ENCODE peak calls at places on chromosome 2, in six cellular contexts. H is H1, G is transverse colon, Z is sigmoid colon, K is ovary, A is HepG2. O is an unnamed sample.

GRCh38 chr2:29033172-29033571 is 41.2 kb downstream of the PCARE start:
- DNase-seq in Z (no peak), H (no peak), G (no peak), A (no peak), K (no peak), O (no peak)

GRCh38 chr2:54429055-54429454 is 27.1 kb upstream of the SPTBN1 start:
- DNase-seq in G (no peak), K (no peak), Z (no peak), H (no peak), A (no peak), O (no peak)

GRCh38 chr2:176709541-176709951 is 440.3 kb downstream of the MTX2 start:
- DNase-seq in Z (peak), G (no peak), A (no peak), H (no peak), K (peak), O (no peak)

GRCh38 chr2:76978064-76978463 is 544.1 kb downstream of the LRRTM4 start:
- DNase-seq in H (no peak), Z (no peak), K (no peak), G (no peak), A (no peak), O (no peak)

GRCh38 chr2:64268330-64268729 is 124.1 kb upstream of the PELI1 start:
- DNase-seq in G (no peak), A (no peak), Z (no peak), H (no peak), K (no peak), O (no peak)

GRCh38 chr2:45264227-45265225 is 255.3 kb upstream of the SIX2 start:
- DNase-seq in H (peak), A (no peak), K (no peak), G (no peak), Z (no peak), O (no peak)

GRCh38 chr2:10905872-10906143 is 5.9 kb upstream of the KCNF1 start:
- DNase-seq in K (no peak), A (no peak), Z (no peak), H (no peak), G (no peak), O (no peak)

GRCh38 chr2:159150208-159150607 is 136.3 kb downstream of the WDSUB1 start:
- DNase-seq in G (no peak), Z (no peak), H (no peak), K (no peak), A (no peak), O (no peak)

GRCh38 chr2:19818543-19818942 is 83.2 kb downstream of the TTC32 start:
- DNase-seq in A (no peak), H (peak), Z (no peak), K (no peak), G (no peak), O (no peak)

GRCh38 chr2:50693285-50693684 is 338.6 kb downstream of the NRXN1 start:
- DNase-seq in A (no peak), G (no peak), K (no peak), H (no peak), Z (no peak), O (no peak)

GRCh38 chr2:127104881-127105655 is 1.9 kb downstream of the BIN1 start:
- DNase-seq in G (peak), K (no peak), Z (peak), A (no peak), H (peak), O (no peak)

GRCh38 chr2:109087055-109087663 is 41.8 kb upstream of the SH3RF3 start:
- DNase-seq in A (no peak), G (no peak), Z (no peak), H (no peak), K (no peak), O (no peak)

GRCh38 chr2:88813612-88814011 is 122.1 kb downstream of the RPIA start:
- DNase-seq in G (no peak), K (no peak), A (no peak), Z (no peak), H (no peak), O (no peak)

GRCh38 chr2:65240657-65241056 is 13.0 kb downstream of the ACTR2 start:
- DNase-seq in A (no peak), Z (no peak), H (no peak), K (no peak), G (no peak), O (no peak)

GRCh38 chr2:105655244-105655643 is 89.5 kb upstream of the NCK2 start:
- DNase-seq in Z (no peak), K (no peak), G (no peak), A (no peak), H (no peak), O (no peak)

GRCh38 chr2:175039031-175039430 is 33.9 kb upstream of the CHN1 start:
- DNase-seq in H (no peak), A (peak), Z (no peak), K (no peak), G (no peak), O (no peak)

GRCh38 chr2:127197475-127198385 is 22.4 kb downstream of the CYP27C1 start:
- DNase-seq in K (peak), H (peak), A (peak), G (peak), Z (no peak), O (peak)

GRCh38 chr2:234364718-234365117 is 132.2 kb downstream of the ARL4C start:
- DNase-seq in A (no peak), H (no peak), Z (no peak), G (no peak), K (no peak), O (no peak)

GRCh38 chr2:237932731-237933131 is 34.1 kb upstream of the UBE2F start:
- DNase-seq in H (no peak), K (no peak), Z (no peak), G (no peak), A (no peak), O (no peak)

GRCh38 chr2:1219901-1220691 is 193.2 kb upstream of the TPO start:
- DNase-seq in K (no peak), H (no peak), A (no peak), Z (no peak), G (no peak), O (no peak)

GRCh38 chr2:222594679-222595078 is 61.2 kb downstream of the FARSB start:
- DNase-seq in G (peak), Z (no peak), K (no peak), A (peak), H (no peak), O (no peak)

GRCh38 chr2:74544634-74545033 is 9.1 kb downstream of the LOXL3 start:
- DNase-seq in K (no peak), Z (no peak), H (no peak), G (no peak), A (no peak), O (no peak)

GRCh38 chr2:143907801-143908200 is 612.1 kb downstream of the ZEB2 start:
- DNase-seq in G (no peak), H (no peak), Z (no peak), A (no peak), K (no peak), O (no peak)

GRCh38 chr2:164066095-164066494 is 330.3 kb upstream of the FIGN start:
- DNase-seq in G (no peak), Z (no peak), K (no peak), H (no peak), A (no peak), O (no peak)

GRCh38 chr2:152200562-152201465 is 25.3 kb upstream of the STAM2 start:
- DNase-seq in K (peak), Z (peak), A (peak), G (peak), H (no peak), O (peak)

GRCh38 chr2:152200101-152200500 is 24.5 kb upstream of the STAM2 start:
- DNase-seq in Z (no peak), K (no peak), H (no peak), A (no peak), G (no peak), O (no peak)

GRCh38 chr2:152198499-152198898 is 22.9 kb upstream of the STAM2 start:
- DNase-seq in A (peak), Z (no peak), K (no peak), H (no peak), G (no peak), O (no peak)

GRCh38 chr2:152201466-152201830 is 25.9 kb upstream of the STAM2 start:
- DNase-seq in K (no peak), H (no peak), A (no peak), G (no peak), Z (no peak), O (no peak)
- H3K27ac ChIP-seq in K (no peak), H (no peak), A (no peak), G (no peak), Z (no peak), O (no peak)

DNA sequence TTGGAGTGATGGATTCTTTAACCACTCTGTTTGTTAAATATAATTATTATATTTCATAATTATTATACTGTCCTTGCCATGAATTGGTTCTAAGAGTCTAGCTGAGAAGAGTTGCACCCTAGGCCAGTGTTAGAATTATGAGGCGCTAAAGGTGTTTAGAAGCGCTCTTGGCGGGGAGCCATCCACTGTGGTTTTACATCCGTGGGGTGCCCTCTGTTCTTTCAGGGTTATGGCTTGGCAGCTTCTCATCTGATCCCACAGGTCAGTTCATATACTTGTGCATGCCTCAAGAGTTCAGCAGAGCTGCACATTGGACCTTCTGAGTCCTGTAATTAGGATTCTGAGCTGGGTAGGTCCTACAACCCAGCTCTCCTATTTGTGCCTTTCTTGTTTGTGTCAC is 9.1 kb downstream of the ASAP2 start:
- DNase-seq in Z (no peak), H (no peak), A (no peak), K (no peak), G (no peak), O (no peak)
- TF ChIP-seq EP300 in Z (no peak), H (no peak), A (no peak), K (no peak), G (no peak), O (no peak)

DNA sequence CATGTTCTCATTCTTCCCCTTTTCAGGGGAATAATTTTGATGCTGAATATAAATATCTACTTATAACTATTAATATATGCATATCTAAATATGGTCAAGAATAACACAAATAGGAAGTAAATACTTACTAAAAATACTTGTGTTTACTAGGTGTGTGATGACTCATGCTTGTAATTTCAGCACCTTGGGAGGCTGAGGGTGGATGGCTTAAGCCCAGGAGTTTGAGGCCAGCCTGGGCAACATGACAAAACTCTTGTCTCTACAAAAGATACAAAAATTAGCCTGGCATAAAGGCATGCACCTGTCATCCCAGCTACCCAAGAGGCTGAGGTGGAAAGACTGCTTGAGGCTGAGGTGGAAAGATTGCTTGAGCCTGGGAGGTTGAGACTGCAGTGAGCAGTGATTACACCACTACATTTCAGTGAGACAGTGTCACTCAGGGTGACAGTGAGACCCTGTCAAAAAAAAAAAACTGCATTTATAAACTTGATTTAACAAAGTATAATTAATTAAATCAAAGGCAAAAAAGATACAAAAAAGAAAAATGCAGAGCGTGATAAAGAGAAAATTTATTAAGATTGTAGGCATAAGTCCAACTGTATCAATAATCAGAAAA is 703.1 kb upstream of the VRK2 start:
- DNase-seq in H (no peak), K (no peak), Z (no peak), A (no peak), G (no peak), O (no peak)
- TF ChIP-seq CTCF in H (no peak), K (no peak), Z (no peak), A (no peak), G (no peak), O (no peak)

DNA sequence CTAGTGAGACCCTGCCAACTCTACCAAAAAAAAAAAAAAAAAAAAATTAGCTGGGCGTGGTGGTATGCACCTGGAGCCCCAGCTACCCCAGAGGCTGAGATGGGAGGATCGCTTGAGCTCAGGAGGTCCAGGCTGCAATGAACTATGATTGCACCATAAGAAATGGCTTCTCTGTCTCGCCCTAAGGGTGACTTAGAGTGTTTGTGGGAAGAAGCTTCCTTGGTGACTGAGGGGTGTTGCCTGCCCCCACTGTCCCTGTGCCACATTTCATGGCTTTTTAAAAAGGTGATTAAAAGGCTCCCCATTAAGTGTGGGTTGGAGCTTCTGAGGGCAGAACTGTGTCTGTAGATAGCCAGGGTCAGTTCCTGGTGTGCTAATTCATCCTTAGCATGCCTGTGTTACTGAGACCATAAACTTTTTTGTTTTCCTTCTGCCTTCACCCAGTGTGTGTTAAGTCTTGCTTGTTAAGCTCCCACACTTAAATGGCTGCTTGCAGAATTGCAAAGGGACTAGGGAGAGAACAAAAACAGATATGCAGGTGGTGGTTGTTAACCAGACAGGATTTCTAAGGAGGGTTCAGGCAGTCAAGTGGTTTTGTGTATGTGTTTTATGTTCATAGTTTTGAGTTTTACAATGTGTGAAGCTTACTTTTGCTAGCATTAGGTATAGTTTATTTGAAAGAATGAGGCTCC is 14.3 kb downstream of the CERS6 start:
- DNase-seq in H (no peak), A (no peak), K (no peak), Z (no peak), G (no peak), O (no peak)
- H3K27ac ChIP-seq in H (no peak), A (no peak), K (no peak), Z (peak), G (peak), O (no peak)

GRCh38 chr2:85419009-85419711 is 646 bp downstream of the SH2D6 start:
- DNase-seq in Z (no peak), H (no peak), G (no peak), K (peak), A (peak), O (no peak)

GRCh38 chr2:85418132-85419008 is at the start of gene SH2D6:
- DNase-seq in H (peak), K (peak), Z (peak), A (peak), G (peak), O (peak)

GRCh38 chr2:85423525-85423924 is 5.0 kb downstream of the SH2D6 start:
- DNase-seq in Z (no peak), H (no peak), A (no peak), K (no peak), G (no peak), O (no peak)

GRCh38 chr2:85421706-85422457 is 3.4 kb downstream of the SH2D6 start:
- DNase-seq in G (no peak), Z (no peak), A (no peak), K (no peak), H (no peak), O (no peak)

DNA sequence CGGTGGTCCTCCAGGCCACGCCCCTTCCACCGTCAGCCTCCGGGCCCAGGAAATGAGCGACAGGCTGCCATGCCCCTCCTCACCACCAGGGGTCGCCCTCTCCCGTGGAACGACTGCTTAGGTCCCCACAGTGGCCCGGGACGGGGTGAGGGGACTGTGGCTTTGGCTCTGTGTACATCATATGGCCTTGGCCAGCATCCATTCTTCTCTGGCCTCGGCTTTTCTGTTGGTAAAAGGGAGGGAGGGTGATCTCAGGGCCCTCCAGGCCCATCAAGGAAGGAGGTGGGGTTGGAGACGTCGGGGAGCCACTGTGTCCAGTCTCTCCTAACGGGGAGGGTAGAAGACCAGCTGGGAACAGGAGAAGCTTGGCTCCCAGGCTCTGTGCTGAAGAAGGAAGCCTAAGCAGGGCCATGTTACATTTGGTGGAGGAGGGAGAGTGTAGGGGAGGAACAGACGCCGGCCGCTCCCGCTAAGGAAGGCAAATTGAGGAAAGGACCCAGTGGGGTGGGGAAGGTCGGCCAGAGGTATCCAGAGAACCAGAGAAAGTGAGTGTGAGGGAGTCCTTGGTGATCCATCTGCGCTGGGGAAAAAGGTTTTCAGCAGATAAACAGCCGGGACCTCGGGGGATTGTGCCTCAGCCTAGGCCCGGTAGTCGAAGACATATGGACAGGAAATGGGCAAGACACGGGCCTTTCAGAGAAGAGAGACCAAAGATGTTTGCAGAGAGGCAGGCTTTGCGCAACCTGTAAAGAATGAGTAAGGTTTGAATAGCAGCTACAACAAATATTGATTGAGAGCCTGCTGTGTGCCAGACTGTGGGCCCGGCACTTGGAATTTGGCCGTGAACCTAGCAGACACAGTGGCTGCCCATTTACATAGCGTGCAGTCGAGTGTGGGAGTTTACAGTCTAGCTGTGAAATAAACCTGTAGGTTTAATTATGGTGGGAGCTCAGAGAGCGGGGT is 2.5 kb downstream of the SH2D6 start:
- DNase-seq in K (peak), Z (peak), H (peak), A (peak), G (peak), O (peak)
- TF ChIP-seq EP300 in K (no peak), Z (no peak), H (no peak), A (peak), G (no peak), O (no peak)

GRCh38 chr2:231387904-231388724 is 7.4 kb upstream of the B3GNT7 start:
- DNase-seq in A (peak), H (no peak), Z (peak), G (no peak), K (peak), O (no peak)
- TF ChIP-seq CTCF in A (peak), H (no peak), Z (no peak), G (no peak), K (no peak), O (no peak)

GRCh38 chr2:138277062-138277461 is 224.5 kb upstream of the SPOPL start:
- DNase-seq in Z (no peak), A (peak), G (no peak), H (no peak), K (no peak), O (no peak)
- H3K27ac ChIP-seq in Z (no peak), A (peak), G (peak), H (no peak), K (no peak), O (no peak)